ENCODE peak calls at places on chromosome 13, in six cellular contexts. W is fibroblast of pulmonary artery, K is AG09309, F is osteoblast, D is dorsolateral prefrontal cortex, E is RWPE1. N is an unnamed sample.

GRCh38 chr13:70747305-70747704 is 639.1 kb upstream of the KLHL1 start:
- DNase-seq in W (no peak), E (no peak), K (no peak), F (no peak), D (no peak), N (no peak)

GRCh38 chr13:44293908-44294735 is 79.5 kb upstream of the SERP2 start:
- DNase-seq in K (no peak), D (no peak), E (no peak), W (peak), F (no peak), N (no peak)

GRCh38 chr13:45372189-45373115 is 31.5 kb upstream of the TPT1 start:
- DNase-seq in F (no peak), K (no peak), W (no peak), D (no peak), E (no peak), N (no peak)

GRCh38 chr13:74796126-74796643 is 662.0 kb upstream of the KLF12 start:
- DNase-seq in D (no peak), K (no peak), E (no peak), F (peak), W (no peak), N (no peak)

GRCh38 chr13:93881418-93881817 is 598.1 kb downstream of the DCT start:
- DNase-seq in F (peak), D (no peak), W (peak), E (no peak), K (no peak), N (no peak)

GRCh38 chr13:45769072-45769471 is 67.0 kb downstream of the CBY2 start:
- DNase-seq in K (no peak), W (no peak), D (no peak), E (no peak), F (no peak), N (no peak)

GRCh38 chr13:30720470-30720869 is 14.9 kb upstream of the ALOX5AP start:
- DNase-seq in K (no peak), E (no peak), D (no peak), W (no peak), F (peak), N (no peak)

GRCh38 chr13:105465251-105465650 is 1070.2 kb downstream of the EFNB2 start:
- DNase-seq in E (peak), D (no peak), W (no peak), K (no peak), F (no peak), N (no peak)

GRCh38 chr13:104984296-104984818 is 1551.1 kb downstream of the EFNB2 start:
- DNase-seq in D (no peak), E (no peak), K (no peak), F (no peak), W (peak), N (no peak)

GRCh38 chr13:26219726-26220125 is 2.4 kb downstream of the RNF6 start:
- DNase-seq in D (no peak), W (no peak), K (peak), F (no peak), E (no peak), N (peak)

GRCh38 chr13:112332727-112333126 is 43.4 kb upstream of the SPACA7 start:
- DNase-seq in W (no peak), D (no peak), F (no peak), E (no peak), K (no peak), N (no peak)

GRCh38 chr13:22740264-22740663 is 440.5 kb upstream of the SGCG start:
- DNase-seq in W (no peak), D (no peak), E (no peak), K (no peak), F (no peak), N (no peak)

GRCh38 chr13:45411226-45411625 is 6.9 kb downstream of the SLC25A30 start:
- DNase-seq in F (no peak), W (no peak), D (no peak), E (no peak), K (no peak), N (no peak)

GRCh38 chr13:92572190-92572589 is 654.4 kb upstream of the GPC6 start:
- DNase-seq in D (no peak), K (no peak), W (no peak), E (no peak), F (no peak), N (no peak)

GRCh38 chr13:67416047-67416925 is 186.2 kb upstream of the PCDH9 start:
- DNase-seq in E (peak), K (no peak), F (peak), W (peak), D (no peak), N (no peak)

GRCh38 chr13:100097821-100098220 is 8.9 kb downstream of the PCCA start:
- DNase-seq in W (no peak), K (no peak), F (no peak), E (no peak), D (no peak), N (no peak)

GRCh38 chr13:23909606-23910005 is 12.3 kb upstream of the C1QTNF9B start:
- DNase-seq in K (no peak), E (no peak), D (no peak), W (no peak), F (no peak), N (no peak)

GRCh38 chr13:106348032-106348431 is 187.4 kb downstream of the EFNB2 start:
- DNase-seq in K (no peak), F (peak), W (peak), D (no peak), E (peak), N (no peak)

GRCh38 chr13:99949657-99950413 is 21.7 kb downstream of the ZIC5 start:
- DNase-seq in W (no peak), F (no peak), D (no peak), K (no peak), E (no peak), N (no peak)

GRCh38 chr13:44932850-44933251 is 56.4 kb downstream of the NUFIP1 start:
- DNase-seq in E (peak), F (no peak), K (peak), D (no peak), W (peak), N (no peak)

GRCh38 chr13:100490692-100491091 is 97.9 kb downstream of the GGACT start:
- DNase-seq in W (no peak), E (no peak), K (no peak), F (no peak), D (no peak), N (no peak)

GRCh38 chr13:28483313-28483931 is 11.5 kb downstream of the FLT1 start:
- DNase-seq in D (no peak), F (no peak), E (no peak), W (no peak), K (no peak), N (no peak)
- TF ChIP-seq CTCF in D (no peak), F (no peak), E (no peak), W (no peak), K (no peak), N (peak)

GRCh38 chr13:98035373-98035772 is 81.9 kb downstream of the IPO5 start:
- DNase-seq in F (no peak), E (no peak), K (no peak), W (no peak), D (no peak), N (no peak)

GRCh38 chr13:98032168-98032567 is 78.7 kb downstream of the IPO5 start:
- DNase-seq in F (no peak), K (no peak), E (no peak), W (no peak), D (no peak), N (no peak)

GRCh38 chr13:98039261-98039660 is 85.8 kb downstream of the IPO5 start:
- DNase-seq in D (no peak), E (no peak), F (no peak), K (no peak), W (no peak), N (no peak)

DNA sequence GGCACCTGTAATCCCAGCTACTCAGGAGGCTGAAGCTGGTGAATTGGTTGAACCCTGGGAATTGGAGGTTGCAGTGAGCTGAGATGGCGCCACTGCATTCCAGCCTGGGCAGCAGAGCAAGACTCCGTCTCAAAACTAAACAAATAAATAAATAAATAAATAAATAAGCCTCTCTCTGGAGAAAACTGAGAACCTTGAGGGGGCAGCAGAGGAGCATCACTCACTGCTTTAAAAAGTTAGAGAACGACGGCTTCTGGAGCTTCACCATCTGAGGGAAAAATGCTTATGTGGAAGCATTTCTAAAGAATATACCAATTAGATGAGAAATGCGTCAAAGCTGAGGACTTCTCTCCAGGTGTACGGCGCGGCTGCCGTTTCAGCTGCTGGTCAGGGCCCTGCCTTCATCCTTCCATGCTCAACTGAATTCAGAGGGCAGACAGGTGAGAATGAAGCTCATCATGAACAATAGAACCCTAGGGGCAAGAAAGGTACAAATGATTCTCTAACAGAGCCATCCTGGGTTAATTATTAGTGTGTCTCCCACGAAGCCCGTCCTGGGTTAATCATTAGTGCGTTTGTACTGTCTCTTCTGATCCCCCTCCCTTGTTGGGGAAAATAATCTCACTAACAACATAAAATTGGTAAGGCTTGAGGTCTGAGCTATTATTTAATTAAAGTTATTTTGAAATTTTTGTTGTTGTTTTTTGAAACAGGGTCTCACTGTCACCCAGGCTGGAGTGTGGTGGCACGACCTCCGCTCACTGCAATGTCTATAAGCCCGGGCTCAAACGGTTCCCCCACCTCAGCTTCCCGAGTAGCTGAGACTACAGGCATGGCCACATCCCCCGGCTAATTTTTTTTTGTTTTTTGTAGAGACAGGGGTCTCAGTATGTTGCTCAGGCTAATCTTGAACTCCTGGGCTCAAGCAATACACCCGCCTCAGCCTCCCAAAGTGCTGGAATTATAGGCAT is 80.1 kb downstream of the IPO5 start:
- DNase-seq in F (peak), E (peak), K (peak), D (no peak), W (peak), N (no peak)
- TF ChIP-seq CTCF in F (peak), E (no peak), K (peak), D (peak), W (peak), N (peak)

DNA sequence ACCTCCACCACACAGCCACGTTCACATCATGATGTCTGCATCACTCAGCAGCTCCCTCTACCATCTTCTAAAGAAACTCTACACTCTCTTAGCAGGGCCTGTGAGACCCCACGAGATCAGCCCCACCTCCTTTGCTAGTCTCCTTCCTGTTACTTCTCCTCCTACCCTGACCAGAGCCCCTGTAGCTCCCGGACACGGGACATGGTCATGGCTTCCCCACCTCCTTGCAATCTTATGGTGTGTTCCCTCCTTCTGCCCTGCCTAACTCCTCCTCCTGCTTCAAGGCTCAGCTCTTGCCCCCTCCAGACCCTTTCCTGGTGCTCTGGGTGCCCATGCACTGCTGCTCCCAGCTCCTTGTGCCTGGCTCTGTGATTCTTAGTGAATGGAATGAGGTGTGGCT is 8.1 kb upstream of the MRPS31 start:
- DNase-seq in K (no peak), E (no peak), D (no peak), F (no peak), W (no peak), N (no peak)
- TF ChIP-seq CTCF in K (no peak), E (no peak), D (no peak), F (no peak), W (no peak), N (no peak)

GRCh38 chr13:37168151-37168550 is 62.7 kb upstream of the CSNK1A1L start:
- DNase-seq in E (no peak), D (no peak), F (no peak), W (no peak), K (no peak), N (no peak)

GRCh38 chr13:37164635-37165034 is 59.2 kb upstream of the CSNK1A1L start:
- DNase-seq in K (no peak), E (no peak), W (no peak), D (no peak), F (no peak), N (no peak)

GRCh38 chr13:37168922-37169321 is 63.5 kb upstream of the CSNK1A1L start:
- DNase-seq in W (no peak), K (no peak), D (no peak), E (no peak), F (no peak), N (no peak)

GRCh38 chr13:37158481-37158880 is 53.0 kb upstream of the CSNK1A1L start:
- DNase-seq in E (no peak), F (no peak), D (no peak), W (no peak), K (no peak), N (no peak)

DNA sequence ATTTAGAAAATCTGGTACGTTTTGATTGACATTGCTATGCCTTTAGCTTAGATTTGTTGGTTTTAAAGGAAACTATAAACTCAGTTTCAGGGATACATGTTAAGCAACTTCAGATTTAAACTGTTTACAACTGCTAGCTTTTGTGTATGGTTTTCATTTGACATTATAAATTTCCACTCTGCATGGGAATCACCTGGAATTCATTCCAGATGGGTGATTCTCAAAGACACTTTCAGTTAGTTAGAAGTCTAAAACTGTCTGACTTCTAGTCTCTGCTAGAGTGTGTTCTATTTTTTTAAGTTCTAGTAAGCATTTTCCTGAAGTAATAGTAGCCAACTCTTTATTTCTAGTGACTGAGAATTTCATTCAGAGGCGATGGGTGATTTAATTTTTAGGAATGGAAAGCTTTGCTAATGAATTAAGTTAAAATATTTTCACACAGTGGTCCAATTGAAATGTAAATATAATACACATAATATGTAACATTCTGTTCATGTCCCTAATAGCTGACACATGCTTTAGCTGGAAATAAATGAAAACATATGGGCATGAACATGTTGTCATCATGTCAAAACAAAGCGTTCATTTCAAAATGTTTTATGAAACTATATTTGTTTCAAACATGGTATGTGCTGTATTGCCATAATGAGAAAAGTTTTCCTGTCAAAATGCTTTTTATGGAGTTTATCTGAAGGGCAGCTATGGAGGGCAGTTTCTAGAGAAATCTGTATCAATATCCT is 58.3 kb upstream of the CSNK1A1L start:
- DNase-seq in K (no peak), D (no peak), F (no peak), E (no peak), W (no peak), N (peak)
- TF ChIP-seq CTCF in K (no peak), D (no peak), F (no peak), E (no peak), W (no peak), N (no peak)

GRCh38 chr13:97749174-97749573 is 204.3 kb upstream of the IPO5 start:
- DNase-seq in K (no peak), D (no peak), W (peak), F (no peak), E (peak), N (no peak)
- TF ChIP-seq CTCF in K (no peak), D (peak), W (peak), F (no peak), E (no peak), N (no peak)

DNA sequence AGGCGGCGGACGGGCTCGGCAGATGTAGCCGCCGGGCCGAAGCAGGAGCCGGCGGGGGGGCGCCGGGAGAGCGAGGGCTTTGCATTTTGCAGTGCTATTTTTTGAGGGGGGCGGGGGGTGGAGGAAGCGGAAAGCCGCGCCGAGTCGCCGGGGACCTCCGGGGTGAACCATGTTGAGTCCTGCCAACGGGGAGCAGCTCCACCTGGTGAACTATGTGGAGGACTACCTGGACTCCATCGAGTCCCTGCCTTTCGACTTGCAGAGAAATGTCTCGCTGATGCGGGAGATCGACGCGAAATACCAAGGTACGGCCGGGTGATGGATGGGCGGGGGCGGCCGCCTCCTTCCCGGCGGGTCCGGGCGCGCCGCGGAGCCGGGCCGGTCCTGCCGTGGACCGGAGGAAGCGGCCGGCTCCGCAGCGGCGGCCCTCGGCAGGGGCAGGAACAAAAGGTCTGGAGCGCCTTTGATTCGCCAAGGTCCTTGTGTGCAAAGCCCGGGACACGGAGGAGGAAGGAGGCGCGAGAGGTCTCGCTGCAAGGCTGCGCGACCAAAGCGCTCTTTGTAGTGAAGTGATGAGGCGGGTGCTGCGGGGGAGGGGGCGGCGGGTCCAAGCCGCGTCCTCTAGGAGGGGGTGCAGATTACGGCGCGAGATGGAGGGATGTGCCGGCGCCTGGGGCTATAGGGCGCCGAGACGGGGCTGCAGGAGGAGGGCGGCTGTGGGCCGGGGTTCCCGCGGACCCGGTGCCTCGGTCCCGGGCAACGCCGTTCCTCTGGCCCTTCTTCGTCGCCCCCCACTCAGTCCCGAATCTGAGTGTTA is 689 bp downstream of the ING1 start:
- DNase-seq in E (peak), W (peak), K (no peak), F (peak), D (peak), N (no peak)
- TF ChIP-seq CTCF in E (no peak), W (no peak), K (no peak), F (no peak), D (no peak), N (no peak)

GRCh38 chr13:36837354-36838092 is 18.5 kb downstream of the RFXAP start:
- DNase-seq in K (no peak), W (no peak), D (no peak), F (no peak), E (no peak), N (no peak)

GRCh38 chr13:36839981-36840380 is 21.0 kb downstream of the RFXAP start:
- DNase-seq in E (no peak), F (no peak), K (no peak), W (no peak), D (no peak), N (no peak)

GRCh38 chr13:36839281-36839680 is 20.3 kb downstream of the RFXAP start:
- DNase-seq in W (no peak), D (no peak), F (no peak), K (no peak), E (no peak), N (no peak)

GRCh38 chr13:36840718-36841250 is 21.8 kb downstream of the RFXAP start:
- DNase-seq in D (no peak), W (no peak), E (no peak), K (no peak), F (no peak), N (no peak)

DNA sequence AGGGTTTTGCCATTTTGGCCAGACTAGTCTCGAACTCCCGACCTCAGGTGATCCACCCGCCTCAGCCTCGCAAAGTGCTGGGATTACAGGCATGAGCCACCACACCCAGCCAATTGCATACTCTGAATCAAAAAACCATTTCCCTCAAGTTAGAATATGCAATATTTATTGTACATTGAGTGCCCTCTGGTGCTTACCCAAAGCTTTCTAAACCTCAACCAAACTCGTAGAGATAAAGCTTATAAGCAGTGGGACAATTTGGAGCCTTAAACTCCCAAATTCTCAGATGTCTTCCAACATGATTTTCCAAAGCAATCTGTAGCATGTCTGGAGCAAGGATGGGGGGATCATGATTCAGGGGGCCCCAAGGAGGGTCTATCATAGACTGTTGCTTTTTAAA is 22.4 kb downstream of the RFXAP start:
- DNase-seq in W (no peak), D (no peak), F (peak), E (no peak), K (no peak), N (no peak)
- TF ChIP-seq CTCF in W (no peak), D (no peak), F (no peak), E (no peak), K (peak), N (no peak)